ENCODE peak calls at places on chromosomes 11 and 22, in eight cellular contexts. Y is non-pigmented ciliary epithelial cell; L is cardiac fibroblast; Z is activated T-helper 9 cell treated with anti-CD3 and anti-CD28 coated beads, Interleukin-2, amount 50 U/mL, for 16 hours; A is activated CD4-positive, alpha-beta memory T cell treated with anti-CD3 and anti-CD28 coated beads, Interleukin-2, amount 10 ng/mL, durations not matched to agents 7 days and 5 days; K is NCI-H2081; W is HTR-8/SVneo; M is mesendoderm. D is an unnamed sample.

GRCh38 chr11:15976433-15977045 is 379.8 kb downstream of the SOX6 start:
- DNase-seq in Y (no peak), L (peak), Z (no peak), A (no peak), K (no peak), W (no peak), M (no peak), D (no peak)

GRCh38 chr11:9575531-9576240 is 2.2 kb downstream of the WEE1 start:
- DNase-seq in Y (no peak), L (peak), Z (no peak), A (no peak), K (no peak), W (no peak), M (peak), D (no peak)

GRCh38 chr11:132962026-132962425 is 570.3 kb downstream of the OPCML start:
- DNase-seq in Y (peak), L (peak), Z (no peak), A (no peak), K (no peak), W (no peak), M (no peak), D (no peak)

GRCh38 chr11:965206-965775 is 39.6 kb downstream of the AP2A2 start:
- DNase-seq in Y (no peak), L (no peak), Z (no peak), A (no peak), K (no peak), W (no peak), M (no peak), D (no peak)

GRCh38 chr11:44096360-44097188 is 1.1 kb downstream of the EXT2 start:
- DNase-seq in Y (no peak), L (peak), Z (no peak), A (no peak), K (no peak), W (no peak), M (no peak), D (no peak)

GRCh38 chr22:22684605-22685561 is 40.5 kb downstream of the GGTLC2 start:
- DNase-seq in Y (no peak), L (peak), Z (no peak), A (peak), K (no peak), W (no peak), M (peak), D (no peak)

GRCh38 chr11:3865388-3866193 is 10.1 kb downstream of the STIM1 start:
- DNase-seq in Y (peak), L (peak), Z (no peak), A (no peak), K (no peak), W (no peak), M (no peak), D (no peak)

GRCh38 chr11:86745571-86745970 is 54.8 kb upstream of the PRSS23 start:
- DNase-seq in Y (no peak), L (no peak), Z (no peak), A (no peak), K (no peak), W (no peak), M (no peak), D (no peak)

GRCh38 chr11:115122274-115122673 is 381.9 kb downstream of the CADM1 start:
- DNase-seq in Y (no peak), L (no peak), Z (no peak), A (no peak), K (no peak), W (no peak), M (no peak), D (no peak)

GRCh38 chr22:46575915-46576555 is 38.6 kb upstream of the CELSR1 start:
- DNase-seq in Y (no peak), L (no peak), Z (no peak), A (no peak), K (no peak), W (no peak), M (peak), D (no peak)

GRCh38 chr22:39349967-39350802 is at the start of gene SYNGR1:
- DNase-seq in Y (no peak), L (no peak), Z (no peak), A (no peak), K (no peak), W (no peak), M (no peak), D (no peak)

GRCh38 chr11:606245-606644 is 9.5 kb downstream of the IRF7 start:
- DNase-seq in Y (no peak), L (peak), Z (no peak), A (no peak), K (no peak), W (no peak), M (no peak), D (no peak)

GRCh38 chr11:28038775-28039174 is 69.2 kb downstream of the KIF18A start:
- DNase-seq in Y (no peak), L (no peak), Z (no peak), A (no peak), K (no peak), W (no peak), M (no peak), D (no peak)

GRCh38 chr22:47318041-47318737 is 555.7 kb downstream of the TBC1D22A start:
- DNase-seq in Y (no peak), L (peak), Z (no peak), A (no peak), K (no peak), W (no peak), M (no peak), D (no peak)

GRCh38 chr22:29343313-29343805 is 27.9 kb upstream of the RASL10A start:
- DNase-seq in Y (no peak), L (peak), Z (no peak), A (no peak), K (no peak), W (no peak), M (no peak), D (peak)

GRCh38 chr11:1652026-1652425 is 22.5 kb downstream of the KRTAP5-5 start:
- DNase-seq in Y (no peak), L (no peak), Z (no peak), A (no peak), K (no peak), W (no peak), M (no peak), D (no peak)

GRCh38 chr11:73645570-73645969 is 811 bp upstream of the PLEKHB1 start:
- DNase-seq in Y (no peak), L (no peak), Z (no peak), A (no peak), K (no peak), W (no peak), M (no peak), D (no peak)

GRCh38 chr11:126438272-126438671 is 82.8 kb downstream of the ST3GAL4 start:
- DNase-seq in Y (no peak), L (peak), Z (no peak), A (no peak), K (no peak), W (no peak), M (no peak), D (no peak)

GRCh38 chr11:122418032-122418431 is 237.5 kb upstream of the UBASH3B start:
- DNase-seq in Y (no peak), L (no peak), Z (no peak), A (no peak), K (no peak), W (no peak), M (no peak), D (no peak)

GRCh38 chr11:64007629-64008282 is 21.5 kb downstream of the OTUB1 start:
- DNase-seq in Y (no peak), L (peak), Z (no peak), A (no peak), K (no peak), W (no peak), M (peak), D (peak)

GRCh38 chr11:19321351-19321750 is 80.6 kb upstream of the E2F8 start:
- DNase-seq in Y (no peak), L (no peak), Z (no peak), A (no peak), K (no peak), W (no peak), M (no peak), D (no peak)

GRCh38 chr22:39282642-39283311 is 36.6 kb downstream of the RPL3 start:
- DNase-seq in Y (no peak), L (peak), Z (no peak), A (no peak), K (no peak), W (peak), M (no peak), D (no peak)

GRCh38 chr11:79083346-79083745 is 357.5 kb downstream of the TENM4 start:
- DNase-seq in Y (no peak), L (no peak), Z (no peak), A (no peak), K (no peak), W (no peak), M (no peak), D (no peak)

GRCh38 chr22:25700996-25701815 is 40.8 kb upstream of the MYO18B start:
- DNase-seq in Y (no peak), L (no peak), Z (no peak), A (no peak), K (no peak), W (no peak), M (no peak), D (no peak)

GRCh38 chr11:135033545-135033944 is 621.5 kb upstream of the B3GAT1 start:
- DNase-seq in Y (no peak), L (no peak), Z (no peak), A (no peak), K (no peak), W (no peak), M (peak), D (peak)

GRCh38 chr11:27214713-27215112 is 148.3 kb downstream of the CCDC34 start:
- DNase-seq in Y (no peak), L (no peak), Z (no peak), A (no peak), K (no peak), W (no peak), M (no peak), D (no peak)

GRCh38 chr11:63553759-63554158 is 9.4 kb downstream of the PLAAT2 start:
- DNase-seq in Y (no peak), L (no peak), Z (no peak), A (peak), K (no peak), W (no peak), M (no peak), D (no peak)

GRCh38 chr11:73227571-73228211 is 9.6 kb downstream of the P2RY2 start:
- DNase-seq in Y (no peak), L (no peak), Z (no peak), A (no peak), K (no peak), W (no peak), M (peak), D (no peak)

GRCh38 chr22:30694638-30695350 is at the start of gene OSBP2:
- DNase-seq in Y (no peak), L (no peak), Z (peak), A (peak), K (no peak), W (no peak), M (no peak), D (peak)

GRCh38 chr11:34027516-34028406 is 23.8 kb upstream of the CAPRIN1 start:
- DNase-seq in Y (no peak), L (no peak), Z (no peak), A (no peak), K (no peak), W (no peak), M (no peak), D (peak)

GRCh38 chr11:128879817-128880216 is 11.3 kb upstream of the KCNJ5 start:
- DNase-seq in Y (no peak), L (no peak), Z (no peak), A (no peak), K (no peak), W (no peak), M (peak), D (no peak)

GRCh38 chr22:26485013-26485412 is 1.3 kb downstream of the SRRD start:
- DNase-seq in Y (no peak), L (no peak), Z (no peak), A (no peak), K (no peak), W (no peak), M (no peak), D (no peak)